ENCODE peak calls at places on chromosomes 7 and 10, in four cellular contexts. X is tibial nerve, R is A549, V is AG04450. N is an unnamed sample.

GRCh38 chr7:75870557-75870956 is 8.3 kb upstream of the RHBDD2 start:
- DNase-seq in V (no peak), R (no peak), X (no peak), N (no peak)

GRCh38 chr7:125256446-125256845 is 326.8 kb upstream of the POT1 start:
- DNase-seq in V (no peak), R (no peak), X (no peak), N (peak; percentile 59)

GRCh38 chr7:96826089-96826488 is 116.4 kb upstream of the SEM1 start:
- DNase-seq in R (no peak), V (no peak), X (no peak), N (no peak)

GRCh38 chr7:27872281-27873005 is 132.5 kb downstream of the TAX1BP1 start:
- DNase-seq in X (no peak), V (no peak), R (no peak), N (no peak)

GRCh38 chr7:83976302-83976701 is 218.3 kb downstream of the SEMA3A start:
- DNase-seq in V (no peak), R (peak; percentile 6), X (peak; percentile 48), N (no peak)

GRCh38 chr10:17454181-17454800 is at the start of gene ST8SIA6:
- DNase-seq in V (no peak), R (peak; percentile 58), X (no peak), N (no peak)

GRCh38 chr7:101814996-101815825 is 2.2 kb upstream of the CUX1 start:
- DNase-seq in X (no peak), R (peak; percentile 69), V (no peak), N (no peak)

GRCh38 chr7:25622716-25623115 is 394.4 kb upstream of the NPVF start:
- DNase-seq in R (no peak), X (no peak), V (no peak), N (no peak)

GRCh38 chr7:26155531-26156375 is 3.8 kb downstream of the NFE2L3 start:
- DNase-seq in X (no peak), R (no peak), V (no peak), N (peak; percentile 73)

GRCh38 chr7:33578166-33578565 is 327.2 kb upstream of the BMPER start:
- DNase-seq in V (no peak), R (no peak), X (no peak), N (no peak)

GRCh38 chr7:152675761-152676636 is at the start of gene XRCC2:
- DNase-seq in V (peak; percentile 59), X (peak; percentile 85), R (peak; percentile 97), N (peak; percentile 13)

GRCh38 chr10:56370217-56371113 is 9.4 kb upstream of the ZWINT start:
- DNase-seq in V (no peak), X (no peak), R (no peak), N (peak; percentile 1)

GRCh38 chr7:18572885-18573284 is 77.3 kb downstream of the HDAC9 start:
- DNase-seq in V (no peak), X (no peak), R (no peak), N (no peak)

DNA sequence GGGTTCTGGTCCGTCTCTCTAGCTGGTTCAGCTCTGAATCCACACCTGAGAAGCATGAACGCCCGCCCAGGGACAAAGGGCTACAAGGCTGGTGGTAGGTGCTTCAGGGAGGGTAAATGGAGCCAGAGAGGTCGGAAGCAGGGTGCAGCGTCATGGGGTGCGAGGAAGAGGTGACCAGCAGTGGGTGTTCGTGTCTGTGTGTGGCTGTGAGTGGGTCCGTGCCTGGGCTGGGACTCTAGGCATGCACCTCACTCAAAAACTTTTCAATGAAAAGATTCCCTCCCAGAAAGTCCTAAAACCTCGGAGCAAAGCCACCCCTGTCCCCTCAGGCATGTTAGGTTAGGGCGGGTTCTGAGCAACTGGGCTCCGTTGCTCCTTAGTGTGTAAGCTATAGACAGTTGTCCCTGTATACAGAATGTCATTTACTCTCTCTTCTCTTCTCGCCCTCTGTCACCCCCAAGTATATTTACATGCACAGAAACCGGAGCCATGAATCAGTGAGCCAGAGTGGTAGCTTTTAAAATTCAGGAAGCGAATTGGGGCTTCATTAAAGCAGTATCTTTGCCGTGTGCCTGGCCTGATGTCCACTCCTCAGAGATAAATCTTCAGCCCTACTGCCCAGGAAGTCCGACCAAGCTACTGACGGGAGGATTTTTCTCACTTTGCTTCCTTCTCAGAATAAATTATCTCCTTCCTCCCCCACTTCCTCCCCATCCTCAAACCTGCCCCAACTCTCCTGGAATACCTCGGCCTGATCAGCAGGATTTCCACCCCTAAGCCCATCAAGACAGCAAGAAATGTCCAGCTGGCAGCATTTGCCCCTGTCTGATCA is 12.2 kb upstream of the GATA3 start:
- DNase-seq in R (no peak), V (no peak), X (no peak), N (no peak)
- H3K4me3 ChIP-seq in R (no peak overlapping the region), V (no peak overlapping the region), X (no peak overlapping the region), N (no peak overlapping the region)

DNA sequence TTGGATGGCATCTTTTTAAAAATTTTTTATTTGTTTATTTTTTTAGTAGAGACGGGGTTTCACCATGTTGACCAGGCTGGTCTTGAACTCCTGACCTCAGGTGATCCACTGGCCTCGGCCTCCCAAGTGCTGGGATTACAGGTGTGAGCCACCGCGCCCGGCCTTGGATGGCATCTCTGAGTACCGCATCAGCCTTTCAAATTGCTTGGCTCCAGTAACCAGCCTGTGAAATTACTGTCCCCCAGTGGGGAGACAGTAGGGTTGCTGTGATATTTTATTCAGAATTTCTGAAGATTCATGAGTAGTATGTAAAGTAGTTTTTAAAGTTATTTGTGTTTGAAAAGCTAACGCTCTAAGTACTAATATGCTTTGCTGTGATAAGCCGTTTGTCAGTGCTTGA is 1.2 kb downstream of the NUB1 start:
- DNase-seq in R (no peak), V (no peak), X (no peak), N (no peak)
- TF ChIP-seq CTCF in R (no peak), V (no peak), X (no peak), N (peak; percentile 22)

DNA sequence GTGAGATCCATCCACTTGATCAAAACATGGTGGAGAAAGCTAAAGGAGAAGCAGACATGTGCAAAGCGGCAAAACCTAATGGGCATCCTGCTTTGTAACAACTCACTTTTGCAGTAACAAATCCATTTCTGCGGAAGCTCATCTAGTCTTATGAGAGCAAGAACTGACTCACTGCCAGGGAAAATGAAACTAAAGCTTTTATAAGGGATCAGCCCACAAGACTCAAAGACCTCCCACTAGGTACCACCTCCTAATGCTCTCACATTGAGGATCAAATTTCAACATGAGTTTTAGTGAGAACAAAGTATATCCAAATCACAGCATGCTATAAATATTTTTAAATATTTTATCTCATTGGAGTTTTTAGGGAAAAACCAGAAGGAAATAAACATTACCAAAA is 120.1 kb upstream of the GNAI1 start:
- DNase-seq in R (no peak), X (no peak), V (no peak), N (no peak)
- H3K4me3 ChIP-seq in R (no peak overlapping the region), X (no peak overlapping the region), V (no peak overlapping the region), N (no peak overlapping the region)

GRCh38 chr7:110600983-110601382 is 489.9 kb upstream of the LRRN3 start:
- DNase-seq in V (no peak), X (no peak), R (no peak), N (no peak)

GRCh38 chr7:110590415-110590814 is 500.5 kb upstream of the LRRN3 start:
- DNase-seq in X (no peak), R (no peak), V (no peak), N (no peak)

GRCh38 chr7:110591341-110591740 is 499.6 kb upstream of the LRRN3 start:
- DNase-seq in R (no peak), X (no peak), V (no peak), N (no peak)

GRCh38 chr7:110592557-110592956 is 498.4 kb upstream of the LRRN3 start:
- DNase-seq in X (no peak), V (no peak), R (no peak), N (no peak)

GRCh38 chr7:110595694-110596093 is 495.2 kb upstream of the LRRN3 start:
- DNase-seq in X (no peak), V (no peak), R (no peak), N (no peak)
- TF ChIP-seq CTCF in X (no peak), V (no peak), R (no peak), N (peak; percentile 7)

GRCh38 chr10:89348458-89348857 is 20.7 kb downstream of the IFIT3 start:
- DNase-seq in X (no peak), R (no peak), V (no peak), N (no peak)

GRCh38 chr10:89347706-89348457 is 20.1 kb downstream of the IFIT3 start:
- DNase-seq in V (no peak), X (no peak), R (no peak), N (no peak)

GRCh38 chr10:89352802-89353201 is 25.0 kb downstream of the IFIT3 start:
- DNase-seq in R (no peak), V (no peak), X (no peak), N (no peak)

GRCh38 chr10:89352039-89352597 is 24.3 kb downstream of the IFIT3 start:
- DNase-seq in X (no peak), R (peak; percentile 62), V (peak; percentile 85), N (peak; percentile 95)

GRCh38 chr10:89351402-89352038 is 23.7 kb downstream of the IFIT3 start:
- DNase-seq in R (no peak), X (no peak), V (no peak), N (no peak)
- H3K4me3 ChIP-seq in R (peak overlapping the region; percentile 3), X (no peak overlapping the region), V (no peak overlapping the region), N (peak overlapping the region; percentile 30)